ENCODE peak calls at places on chromosomes 12 and 14, in seven cellular contexts. One of them, this sample, is unnamed.

GRCh38 chr12:77104792-77105191 is 39.4 kb upstream of the E2F7 start:
- DNase-seq in SK-MEL-5: no peak
- DNase-seq in WTC11: no peak
- DNase-seq in activated naive CD4-positive, alpha-beta T cell: no peak
- DNase-seq in A549: no peak
- DNase-seq in astrocyte of the cerebellum: no peak
- DNase-seq in MV-4-11: no peak
- DNase-seq in this sample: peak

GRCh38 chr14:61280092-61280525 is 1.0 kb downstream of the TMEM30B start:
- DNase-seq in SK-MEL-5: no peak
- DNase-seq in WTC11: no peak
- DNase-seq in activated naive CD4-positive, alpha-beta T cell: peak
- DNase-seq in A549: no peak
- DNase-seq in astrocyte of the cerebellum: no peak
- DNase-seq in MV-4-11: no peak
- DNase-seq in this sample: no peak

GRCh38 chr12:81588609-81589008 is 170.5 kb downstream of the PPFIA2 start:
- DNase-seq in SK-MEL-5: no peak
- DNase-seq in WTC11: no peak
- DNase-seq in activated naive CD4-positive, alpha-beta T cell: no peak
- DNase-seq in A549: no peak
- DNase-seq in astrocyte of the cerebellum: no peak
- DNase-seq in MV-4-11: no peak
- DNase-seq in this sample: no peak

GRCh38 chr14:73712071-73712506 is 2.1 kb downstream of the PNMA1 start:
- DNase-seq in SK-MEL-5: no peak
- DNase-seq in WTC11: no peak
- DNase-seq in activated naive CD4-positive, alpha-beta T cell: no peak
- DNase-seq in A549: no peak
- DNase-seq in astrocyte of the cerebellum: no peak
- DNase-seq in MV-4-11: no peak
- DNase-seq in this sample: no peak

GRCh38 chr12:6434205-6435180 is 10.3 kb upstream of the CD27 start:
- DNase-seq in SK-MEL-5: no peak
- DNase-seq in WTC11: no peak
- DNase-seq in activated naive CD4-positive, alpha-beta T cell: no peak
- DNase-seq in A549: no peak
- DNase-seq in astrocyte of the cerebellum: no peak
- DNase-seq in MV-4-11: no peak
- DNase-seq in this sample: no peak

GRCh38 chr12:6963741-6964446 is 6.6 kb downstream of the PHB2 start:
- DNase-seq in SK-MEL-5: no peak
- DNase-seq in WTC11: no peak
- DNase-seq in activated naive CD4-positive, alpha-beta T cell: no peak
- DNase-seq in A549: no peak
- DNase-seq in astrocyte of the cerebellum: no peak
- DNase-seq in MV-4-11: no peak
- DNase-seq in this sample: no peak

GRCh38 chr14:102213470-102213869 is 73.8 kb downstream of the WDR20 start:
- DNase-seq in SK-MEL-5: no peak
- DNase-seq in WTC11: no peak
- DNase-seq in activated naive CD4-positive, alpha-beta T cell: no peak
- DNase-seq in A549: no peak
- DNase-seq in astrocyte of the cerebellum: no peak
- DNase-seq in MV-4-11: no peak
- DNase-seq in this sample: no peak

GRCh38 chr12:9065607-9065856 is 50.2 kb downstream of the A2M start:
- DNase-seq in SK-MEL-5: no peak
- DNase-seq in WTC11: no peak
- DNase-seq in activated naive CD4-positive, alpha-beta T cell: no peak
- DNase-seq in A549: no peak
- DNase-seq in astrocyte of the cerebellum: no peak
- DNase-seq in MV-4-11: no peak
- DNase-seq in this sample: no peak

GRCh38 chr14:58466459-58466858 is 38.9 kb downstream of the KIAA0586 start:
- DNase-seq in SK-MEL-5: no peak
- DNase-seq in WTC11: no peak
- DNase-seq in activated naive CD4-positive, alpha-beta T cell: no peak
- DNase-seq in A549: no peak
- DNase-seq in astrocyte of the cerebellum: no peak
- DNase-seq in MV-4-11: no peak
- DNase-seq in this sample: no peak

GRCh38 chr14:102201776-102202175 is 62.1 kb downstream of the WDR20 start:
- DNase-seq in SK-MEL-5: no peak
- DNase-seq in WTC11: no peak
- DNase-seq in activated naive CD4-positive, alpha-beta T cell: no peak
- DNase-seq in A549: no peak
- DNase-seq in astrocyte of the cerebellum: no peak
- DNase-seq in MV-4-11: no peak
- DNase-seq in this sample: no peak

GRCh38 chr14:97456958-97457357 is 659.8 kb downstream of the VRK1 start:
- DNase-seq in SK-MEL-5: no peak
- DNase-seq in WTC11: no peak
- DNase-seq in activated naive CD4-positive, alpha-beta T cell: peak
- DNase-seq in A549: no peak
- DNase-seq in astrocyte of the cerebellum: no peak
- DNase-seq in MV-4-11: no peak
- DNase-seq in this sample: no peak

GRCh38 chr14:64768401-64769095 is 64.3 kb downstream of the PLEKHG3 start:
- DNase-seq in SK-MEL-5: no peak
- DNase-seq in WTC11: no peak
- DNase-seq in activated naive CD4-positive, alpha-beta T cell: no peak
- DNase-seq in A549: no peak
- DNase-seq in astrocyte of the cerebellum: no peak
- DNase-seq in MV-4-11: no peak
- DNase-seq in this sample: no peak

GRCh38 chr14:85534435-85534834 is 4.5 kb downstream of the FLRT2 start:
- DNase-seq in SK-MEL-5: no peak
- DNase-seq in WTC11: peak
- DNase-seq in activated naive CD4-positive, alpha-beta T cell: no peak
- DNase-seq in A549: no peak
- DNase-seq in astrocyte of the cerebellum: no peak
- DNase-seq in MV-4-11: no peak
- DNase-seq in this sample: no peak

GRCh38 chr12:56521590-56522371 is at the start of gene RBMS2:
- DNase-seq in SK-MEL-5: peak
- DNase-seq in WTC11: peak
- DNase-seq in activated naive CD4-positive, alpha-beta T cell: peak
- DNase-seq in A549: peak
- DNase-seq in astrocyte of the cerebellum: peak
- DNase-seq in MV-4-11: peak
- DNase-seq in this sample: peak

GRCh38 chr14:103730490-103731035 is 15.0 kb downstream of the ZFYVE21 start:
- DNase-seq in SK-MEL-5: no peak
- DNase-seq in WTC11: no peak
- DNase-seq in activated naive CD4-positive, alpha-beta T cell: no peak
- DNase-seq in A549: no peak
- DNase-seq in astrocyte of the cerebellum: no peak
- DNase-seq in MV-4-11: no peak
- DNase-seq in this sample: no peak

GRCh38 chr12:93047118-93047517 is 118.0 kb upstream of the EEA1 start:
- DNase-seq in SK-MEL-5: no peak
- DNase-seq in WTC11: no peak
- DNase-seq in activated naive CD4-positive, alpha-beta T cell: no peak
- DNase-seq in A549: no peak
- DNase-seq in astrocyte of the cerebellum: no peak
- DNase-seq in MV-4-11: no peak
- DNase-seq in this sample: no peak